ENCODE peak calls at places on chromosomes 2 and 18, in seven cellular contexts. O, T, F, V, W, S and M are unnamed samples. For H3K4me1, the result is how much of the 10 kb centered on the place peaks cover.

GRCh38 chr2:172430671-172431070 is 3.3 kb downstream of the ITGA6 start:
- DNase-seq in O (no peak), T (no peak), F (no peak), V (no peak), W (no peak), S (no peak), M (no peak)

GRCh38 chr18:24006731-24007308 is 7.7 kb upstream of the TTC39C start:
- DNase-seq in O (no peak), T (no peak), F (no peak), V (no peak), W (no peak), S (no peak), M (no peak)

GRCh38 chr2:181892795-181893435 is 1.4 kb downstream of the ITPRID2 start:
- DNase-seq in O (no peak), T (peak), F (no peak), V (no peak), W (no peak), S (no peak), M (no peak)

GRCh38 chr2:155547571-155547970 is 785.0 kb downstream of the NR4A2 start:
- DNase-seq in O (no peak), T (no peak), F (no peak), V (no peak), W (no peak), S (no peak), M (no peak)

GRCh38 chr2:163255086-163255485 is 416.5 kb upstream of the KCNH7 start:
- DNase-seq in O (no peak), T (no peak), F (no peak), V (no peak), W (no peak), S (no peak), M (no peak)

GRCh38 chr2:237234268-237234667 is 148.6 kb downstream of the COPS8 start:
- DNase-seq in O (no peak), T (no peak), F (no peak), V (no peak), W (peak), S (no peak), M (no peak)

GRCh38 chr2:26640781-26641564 is at the start of gene CIB4:
- DNase-seq in O (peak), T (no peak), F (no peak), V (no peak), W (peak), S (no peak), M (no peak)

GRCh38 chr2:23649819-23650218 is 264.8 kb downstream of the KLHL29 start:
- DNase-seq in O (no peak), T (no peak), F (no peak), V (no peak), W (peak), S (no peak), M (no peak)

GRCh38 chr18:26566874-26567273 is 18.5 kb upstream of the KCTD1 start:
- DNase-seq in O (no peak), T (no peak), F (no peak), V (no peak), W (no peak), S (no peak), M (no peak)

GRCh38 chr18:26215247-26215970 is 10.8 kb upstream of the TAF4B start:
- DNase-seq in O (no peak), T (no peak), F (no peak), V (no peak), W (no peak), S (no peak), M (no peak)

GRCh38 chr2:198322275-198322674 is 517.9 kb downstream of the PLCL1 start:
- DNase-seq in O (no peak), T (no peak), F (no peak), V (no peak), W (no peak), S (no peak), M (no peak)
- TF ChIP-seq CTCF in O (peak), T (no peak), F (no peak), V (no peak), W (no peak), S (no peak), M (no peak)

GRCh38 chr2:202148515-202149154 is 75.6 kb downstream of the KIAA2012 start:
- DNase-seq in O (no peak), T (no peak), F (no peak), V (peak), W (no peak), S (no peak), M (peak)
- H3K4me1 ChIP-seq in O (under half), T (under half), F (under half), V (under half), W (under half), S (under half), M (under half)

GRCh38 chr2:11746376-11746806 is at the start of gene LPIN1:
- DNase-seq in O (peak), T (peak), F (peak), V (peak), W (peak), S (peak), M (peak)
- TF ChIP-seq POLR2A in O (peak), T (peak), F (no peak), V (peak), W (peak), S (peak), M (peak)

GRCh38 chr2:84946204-84947009 is 24.6 kb upstream of the KCMF1 start:
- DNase-seq in O (no peak), T (peak), F (no peak), V (no peak), W (no peak), S (peak), M (no peak)
- TF ChIP-seq CTCF in O (no peak), T (no peak), F (no peak), V (no peak), W (no peak), S (no peak), M (no peak)

GRCh38 chr2:46847185-46847710 is 68.4 kb downstream of the MCFD2 start:
- DNase-seq in O (peak), T (peak), F (peak), V (peak), W (peak), S (peak), M (peak)

GRCh38 chr2:46849741-46850474 is 65.7 kb downstream of the MCFD2 start:
- DNase-seq in O (peak), T (no peak), F (no peak), V (peak), W (peak), S (peak), M (peak)

GRCh38 chr2:46847726-46848421 is 67.7 kb downstream of the MCFD2 start:
- DNase-seq in O (no peak), T (no peak), F (no peak), V (no peak), W (no peak), S (no peak), M (no peak)

GRCh38 chr2:46849080-46849715 is 66.4 kb downstream of the MCFD2 start:
- DNase-seq in O (no peak), T (peak), F (no peak), V (no peak), W (no peak), S (peak), M (peak)

DNA sequence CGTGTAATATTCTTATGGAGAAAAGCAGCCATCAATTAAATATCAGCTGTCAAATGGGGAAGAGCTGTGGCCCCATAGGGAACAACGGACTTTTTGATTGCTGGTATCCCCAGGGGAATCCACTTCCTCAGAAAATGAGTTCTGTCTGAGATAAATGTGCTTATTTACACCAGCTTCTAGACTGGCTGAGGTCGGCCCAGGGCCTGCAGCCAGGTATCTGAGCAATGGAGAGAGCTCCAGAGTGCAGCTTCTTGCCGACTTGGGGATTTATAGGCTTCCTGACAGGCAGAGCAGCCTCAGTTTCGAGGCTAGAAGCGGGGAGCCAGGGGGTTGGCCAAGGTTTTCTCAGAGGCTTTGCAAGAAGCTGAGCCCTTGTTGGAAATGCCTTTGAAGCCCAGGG is 67.2 kb downstream of the MCFD2 start:
- DNase-seq in O (no peak), T (no peak), F (no peak), V (peak), W (peak), S (peak), M (peak)
- H3K4me1 ChIP-seq in O (half or more), T (half or more), F (half or more), V (half or more), W (half or more), S (under half), M (under half)